ENCODE peak calls at places on chromosomes 4 and X, in four cellular contexts. Y, H, O and Z are unnamed samples.

GRCh38 chr4:848803-849477 is 23.0 kb upstream of the CPLX1 start:
- DNase-seq in Y (no peak), H (no peak), O (no peak), Z (no peak)

GRCh38 chr4:126991965-126992364 is 640.8 kb upstream of the INTU start:
- DNase-seq in Y (no peak), H (peak), O (no peak), Z (no peak)

GRCh38 chr4:94127707-94128328 is 79.8 kb upstream of the SMARCAD1 start:
- DNase-seq in Y (peak), H (peak), O (no peak), Z (no peak)

GRCh38 chrX:153622661-153623309 is 23.8 kb upstream of the CCNQ start:
- DNase-seq in Y (no peak), H (peak), O (no peak), Z (no peak)

GRCh38 chrX:139533444-139533843 is 2.9 kb downstream of the F9 start:
- DNase-seq in Y (no peak), H (no peak), O (no peak), Z (no peak)

GRCh38 chr4:7041851-7042696 is 1.1 kb upstream of the TADA2B start:
- DNase-seq in Y (no peak), H (peak), O (no peak), Z (peak)

GRCh38 chr4:142696334-142697122 is 149.6 kb downstream of the INPP4B start:
- DNase-seq in Y (no peak), H (no peak), O (no peak), Z (no peak)

GRCh38 chr4:123587983-123588494 is 191.4 kb downstream of the SPRY1 start:
- DNase-seq in Y (peak), H (peak), O (no peak), Z (no peak)

GRCh38 chr4:102453827-102454226 is 47.3 kb upstream of the NFKB1 start:
- DNase-seq in Y (no peak), H (no peak), O (no peak), Z (no peak)

GRCh38 chr4:105215609-105216313 is 69.1 kb downstream of the TET2 start:
- DNase-seq in Y (peak), H (peak), O (no peak), Z (no peak)

GRCh38 chr4:38308728-38309315 is 348.6 kb downstream of the PTTG2 start:
- DNase-seq in Y (no peak), H (peak), O (no peak), Z (no peak)

GRCh38 chrX:134443020-134443419 is 16.9 kb upstream of the HPRT1 start:
- DNase-seq in Y (no peak), H (no peak), O (no peak), Z (no peak)

GRCh38 chrX:80285131-80285773 is 135.0 kb upstream of the TENT5D start:
- DNase-seq in Y (no peak), H (peak), O (no peak), Z (no peak)

GRCh38 chr4:54940996-54941395 is 184.4 kb downstream of the KDR start:
- DNase-seq in Y (no peak), H (no peak), O (no peak), Z (no peak)

GRCh38 chr4:163161536-163162205 is 5.0 kb downstream of the NAF1 start:
- DNase-seq in Y (peak), H (peak), O (no peak), Z (no peak)

GRCh38 chrX:133418588-133418987 is 3.3 kb upstream of the GPC4 start:
- DNase-seq in Y (no peak), H (no peak), O (no peak), Z (no peak)

GRCh38 chrX:24025741-24026402 is 1.1 kb downstream of the KLHL15 start:
- DNase-seq in Y (peak), H (peak), O (no peak), Z (no peak)

GRCh38 chr4:760616-761015 is 55.0 kb downstream of the PCGF3 start:
- DNase-seq in Y (no peak), H (no peak), O (no peak), Z (no peak)

GRCh38 chr4:28444886-28445496 is 1584.3 kb downstream of the STIM2 start:
- DNase-seq in Y (no peak), H (peak), O (no peak), Z (no peak)

GRCh38 chrX:43025806-43026205 is 247.8 kb upstream of the PPP1R2C start:
- DNase-seq in Y (no peak), H (no peak), O (no peak), Z (no peak)

GRCh38 chr4:156377036-156377700 is 423.5 kb upstream of the CTSO start:
- DNase-seq in Y (peak), H (peak), O (no peak), Z (no peak)

GRCh38 chrX:23805379-23805778 is 22.4 kb downstream of the SAT1 start:
- DNase-seq in Y (no peak), H (no peak), O (no peak), Z (no peak)

GRCh38 chrX:155841232-155841631 is 39.9 kb upstream of the VAMP7 start:
- DNase-seq in Y (no peak), H (no peak), O (no peak), Z (no peak)

GRCh38 chr4:75469896-75470295 is 44.3 kb downstream of the RCHY1 start:
- DNase-seq in Y (no peak), H (no peak), O (no peak), Z (no peak)

GRCh38 chrX:73127700-73128241 is 48.5 kb upstream of the PABPC1L2A start:
- DNase-seq in Y (no peak), H (no peak), O (no peak), Z (no peak)

GRCh38 chr4:1061747-1062146 is 50.3 kb downstream of the FGFRL1 start:
- DNase-seq in Y (no peak), H (no peak), O (no peak), Z (no peak)

DNA sequence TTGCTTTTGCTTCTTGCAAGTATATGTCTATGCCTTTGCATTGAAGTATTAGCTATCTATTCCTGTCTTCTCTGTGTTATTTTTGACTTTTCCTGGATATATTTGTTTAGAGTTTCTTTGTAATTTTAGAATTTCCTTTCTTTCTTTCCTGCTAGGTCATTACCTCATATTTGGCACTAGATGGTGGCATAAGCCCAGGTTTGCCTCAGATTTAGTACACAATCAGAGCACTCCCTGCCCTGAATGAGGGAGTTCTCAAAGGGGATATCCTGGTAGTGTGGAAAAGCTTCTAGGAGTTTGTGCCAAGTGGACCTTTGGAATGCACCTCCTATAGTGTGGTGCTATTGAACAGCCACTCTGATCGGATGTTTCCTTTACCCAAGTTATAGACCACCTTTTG is 181.6 kb downstream of the UGT8 start:
- DNase-seq in Y (no peak), H (peak), O (no peak), Z (no peak)
- TF ChIP-seq CTCF in Y (peak), H (peak), O (no peak), Z (no peak)

GRCh38 chr4:43132010-43132582 is 239.6 kb downstream of the GRXCR1 start:
- DNase-seq in Y (peak), H (peak), O (peak), Z (peak)

GRCh38 chr4:43130228-43131021 is 237.9 kb downstream of the GRXCR1 start:
- DNase-seq in Y (no peak), H (no peak), O (no peak), Z (no peak)

DNA sequence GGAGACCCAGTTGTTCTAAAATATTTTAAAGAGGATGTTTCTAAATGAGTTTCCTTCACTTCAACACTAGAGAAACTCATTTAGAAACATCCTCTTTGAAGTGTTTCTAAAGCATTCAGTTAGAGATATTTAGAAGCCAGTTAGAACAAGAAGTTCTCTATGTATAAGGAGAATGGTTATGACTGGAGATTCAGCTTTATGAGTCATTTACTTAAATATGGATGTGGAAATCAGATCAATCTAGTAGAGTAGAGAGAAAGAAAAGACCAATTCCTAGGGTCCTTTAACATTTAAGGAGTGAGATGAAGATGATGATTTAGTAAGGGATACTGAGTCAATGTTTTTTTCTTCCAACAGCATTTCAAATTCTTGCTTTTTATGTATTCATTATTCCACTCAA is 234.1 kb downstream of the GRXCR1 start:
- DNase-seq in Y (no peak), H (no peak), O (no peak), Z (no peak)
- TF ChIP-seq CTCF in Y (no peak), H (no peak), O (no peak), Z (no peak)

GRCh38 chrX:113260474-113260873 is 419.8 kb upstream of the AMOT start:
- DNase-seq in Y (no peak), H (no peak), O (no peak), Z (no peak)
- TF ChIP-seq CTCF in Y (no peak), H (no peak), O (no peak), Z (peak)

GRCh38 chrX:96183843-96184242 is 500.8 kb upstream of the DIAPH2 start:
- DNase-seq in Y (no peak), H (peak), O (no peak), Z (no peak)
- TF ChIP-seq CTCF in Y (peak), H (peak), O (no peak), Z (no peak)

GRCh38 chr4:55949480-55949802 is 696 bp downstream of the CEP135 start:
- DNase-seq in Y (no peak), H (no peak), O (no peak), Z (no peak)

GRCh38 chr4:55947912-55948725 is 626 bp upstream of the CEP135 start:
- DNase-seq in Y (peak), H (peak), O (no peak), Z (no peak)

GRCh38 chr4:55947254-55947882 is 1.4 kb upstream of the CEP135 start:
- DNase-seq in Y (no peak), H (peak), O (no peak), Z (no peak)

GRCh38 chr4:55948726-55949479 is at the start of gene CEP135:
- DNase-seq in Y (peak), H (peak), O (peak), Z (peak)

DNA sequence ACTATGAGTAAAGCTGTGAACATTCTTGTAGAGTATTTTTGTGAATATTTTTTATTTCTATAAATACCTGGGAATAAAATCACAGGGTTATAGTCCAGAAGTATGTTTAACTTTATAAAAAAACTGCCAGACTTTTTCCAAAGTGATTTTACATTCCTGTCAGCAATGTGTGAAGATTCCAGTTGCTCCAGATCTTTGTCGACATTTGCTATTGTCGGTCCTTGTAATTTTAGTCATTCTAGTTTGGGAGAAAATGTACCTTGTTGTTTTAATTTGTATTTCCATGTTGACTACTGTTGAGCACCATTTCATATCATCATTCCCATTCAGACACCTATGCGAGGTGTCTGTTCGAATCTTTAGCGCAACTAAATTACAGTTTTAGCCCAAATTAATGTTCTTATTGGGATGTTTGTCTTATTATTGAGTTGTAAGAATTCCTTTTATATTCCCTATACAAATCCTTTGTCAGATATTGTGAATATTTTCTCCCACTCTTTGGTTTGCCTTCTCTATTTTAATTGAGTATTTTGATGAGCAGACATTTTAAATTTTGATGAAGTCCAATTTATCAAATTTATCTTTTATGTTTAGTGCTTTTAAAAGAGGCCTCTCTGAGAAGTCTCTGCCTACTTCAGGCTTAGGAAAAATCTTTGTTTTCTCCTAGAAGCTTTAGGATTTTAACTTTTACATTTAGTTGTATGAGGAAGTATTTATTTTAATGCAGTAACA is 2.6 kb downstream of the CEP135 start:
- DNase-seq in Y (no peak), H (no peak), O (no peak), Z (no peak)
- TF ChIP-seq CTCF in Y (no peak), H (no peak), O (no peak), Z (no peak)